ENCODE peak calls at places on chromosomes 2 and 18, in ten cellular contexts. Q is activated CD4-positive, alpha-beta T cell treated with anti-CD3 and anti-CD28 coated beads for 48 hours; S is KBM-7; I is HT1080; V is GM04504; H is progenitor cell of endocrine pancreas; Z is hepatic stellate cell; J is stimulated activated CD4-positive, alpha-beta T cell treated with anti-CD3 and anti-CD28 coated beads, TNF-alpha, amount 100 ng/mL, for 24 hours; Y is cardiac septum; P is RPMI7951. A is an unnamed sample.
A peak's percentile ranks its signal among the peaks of the same experiment; 100 is the strongest.

GRCh38 chr2:118854507-118855300 is 7.3 kb upstream of the EN1 start:
- DNase-seq in Z (peak; percentile 13), S (no peak), H (no peak), V (peak; percentile 36), J (no peak), Y (no peak), P (no peak), Q (no peak), I (no peak), A (no peak)

GRCh38 chr18:74972354-74972753 is 236.6 kb downstream of the PTGR3 start:
- DNase-seq in H (no peak), P (no peak), Q (no peak), Z (no peak), S (no peak), J (no peak), I (no peak), V (no peak), Y (no peak), A (no peak)

GRCh38 chr2:232888099-232888836 is 18.2 kb downstream of the SNORC start:
- DNase-seq in P (no peak), S (no peak), V (no peak), Y (peak; percentile 31), Q (peak; percentile 1), J (no peak), I (no peak), Z (no peak), H (no peak), A (no peak)

GRCh38 chr2:95390272-95390880 is 12.1 kb upstream of the FAHD2A start:
- DNase-seq in Y (no peak), S (no peak), P (no peak), H (no peak), V (no peak), I (no peak), Q (no peak), J (no peak), Z (no peak), A (no peak)

GRCh38 chr2:112995346-112995920 is 9.8 kb upstream of the IL36A start:
- DNase-seq in P (peak; percentile 7), I (no peak), S (no peak), Y (no peak), Q (peak; percentile 26), H (no peak), V (no peak), J (no peak), Z (no peak), A (peak; percentile 16)

GRCh38 chr2:127003028-127003800 is 103.7 kb downstream of the BIN1 start:
- DNase-seq in V (no peak), I (no peak), J (no peak), Q (no peak), S (no peak), H (no peak), P (no peak), Z (no peak), Y (no peak), A (no peak)

GRCh38 chr2:45674035-45674791 is 22.7 kb downstream of the PRKCE start:
- DNase-seq in Y (no peak), Q (no peak), H (no peak), V (peak; percentile 39), Z (no peak), P (no peak), I (no peak), J (no peak), S (peak; percentile 18), A (no peak)

GRCh38 chr2:65146067-65146466 is 16.2 kb upstream of the RAB1A start:
- DNase-seq in Z (no peak), J (no peak), Q (no peak), I (no peak), V (no peak), P (no peak), S (no peak), H (no peak), Y (no peak), A (no peak)

GRCh38 chr2:98952971-98953370 is 16.9 kb upstream of the CRACDL start:
- DNase-seq in Z (no peak), S (no peak), I (no peak), P (no peak), Y (no peak), J (no peak), V (no peak), Q (no peak), H (no peak), A (no peak)

GRCh38 chr2:236054661-236055060 is 113.5 kb downstream of the GBX2 start:
- DNase-seq in H (no peak), S (no peak), Z (no peak), I (no peak), Y (no peak), J (no peak), V (no peak), P (no peak), Q (no peak), A (no peak)

GRCh38 chr18:25805323-25805722 is 285.1 kb downstream of the SS18 start:
- DNase-seq in I (peak; percentile 22), Q (no peak), P (peak; percentile 84), J (no peak), Y (no peak), V (peak; percentile 94), Z (no peak), H (no peak), S (no peak), A (no peak)

GRCh38 chr2:67514515-67514914 is 117.4 kb downstream of the ETAA1 start:
- DNase-seq in Y (no peak), H (no peak), Q (no peak), S (no peak), Z (peak; percentile 15), I (peak; percentile 31), J (no peak), P (peak; percentile 47), V (peak; percentile 54), A (no peak)